ENCODE peak calls at places on chromosome 1, in eight cellular contexts. L is Karpas-422, U is mammary epithelial cell, B is PC-3, W is GM23248, R is kidney, D is mesendoderm, Z is NT2/D1. J is an unnamed sample.

GRCh38 chr1:54944610-54945392 is 35.6 kb upstream of the TMEM61 start:
- DNase-seq in L (peak; percentile 89), U (peak; percentile 60), B (peak; percentile 89), W (peak; percentile 88), R (no peak), D (peak; percentile 90), Z (peak; percentile 92), J (peak; percentile 77)

GRCh38 chr1:8422439-8423133 is 104.7 kb downstream of the SLC45A1 start:
- DNase-seq in L (peak; percentile 70), U (peak; percentile 25), B (peak; percentile 20), W (peak; percentile 63), R (no peak), D (no peak), Z (no peak), J (no peak)

GRCh38 chr1:51636765-51637522 is 20.1 kb downstream of the OSBPL9 start:
- DNase-seq in L (no peak), U (peak; percentile 96), B (peak; percentile 89), W (peak; percentile 90), R (no peak), D (no peak), Z (no peak), J (no peak)

GRCh38 chr1:53639251-53639721 is 99.7 kb downstream of the GLIS1 start:
- DNase-seq in L (no peak), U (peak; percentile 19), B (peak; percentile 79), W (peak; percentile 76), R (peak; percentile 73), D (no peak), Z (no peak), J (peak; percentile 58)

GRCh38 chr1:107362468-107362867 is 221.6 kb downstream of the NTNG1 start:
- DNase-seq in L (no peak), U (no peak), B (no peak), W (no peak), R (no peak), D (no peak), Z (no peak), J (peak; percentile 68)

GRCh38 chr1:115706774-115707425 is 61.6 kb downstream of the CASQ2 start:
- DNase-seq in L (peak; percentile 81), U (peak; percentile 30), B (peak; percentile 71), W (peak; percentile 61), R (no peak), D (peak; percentile 83), Z (peak; percentile 85), J (peak; percentile 8)

GRCh38 chr1:21754583-21754982 is 28.4 kb downstream of the USP48 start:
- DNase-seq in L (no peak), U (no peak), B (no peak), W (no peak), R (no peak), D (no peak), Z (no peak), J (no peak)

GRCh38 chr1:235843458-235843857 is 23.2 kb downstream of the LYST start:
- DNase-seq in L (peak; percentile 53), U (peak; percentile 41), B (peak; percentile 71), W (peak; percentile 70), R (no peak), D (peak; percentile 19), Z (no peak), J (peak; percentile 25)

GRCh38 chr1:84936116-84936810 is 43.3 kb upstream of the LPAR3 start:
- DNase-seq in L (peak; percentile 78), U (peak; percentile 54), B (peak; percentile 81), W (peak; percentile 73), R (no peak), D (peak; percentile 68), Z (peak; percentile 68), J (peak; percentile 33)

GRCh38 chr1:205666372-205667166 is 13.7 kb downstream of the SLC45A3 start:
- DNase-seq in L (no peak), U (no peak), B (no peak), W (no peak), R (no peak), D (no peak), Z (no peak), J (no peak)

GRCh38 chr1:34360574-34360973 is 183.9 kb downstream of the C1orf94 start:
- DNase-seq in L (no peak), U (no peak), B (no peak), W (no peak), R (no peak), D (no peak), Z (no peak), J (peak; percentile 11)

GRCh38 chr1:78370356-78370755 is 120.4 kb upstream of the PTGFR start:
- DNase-seq in L (no peak), U (peak; percentile 73), B (peak; percentile 43), W (peak; percentile 82), R (no peak), D (no peak), Z (no peak), J (peak; percentile 46)

DNA sequence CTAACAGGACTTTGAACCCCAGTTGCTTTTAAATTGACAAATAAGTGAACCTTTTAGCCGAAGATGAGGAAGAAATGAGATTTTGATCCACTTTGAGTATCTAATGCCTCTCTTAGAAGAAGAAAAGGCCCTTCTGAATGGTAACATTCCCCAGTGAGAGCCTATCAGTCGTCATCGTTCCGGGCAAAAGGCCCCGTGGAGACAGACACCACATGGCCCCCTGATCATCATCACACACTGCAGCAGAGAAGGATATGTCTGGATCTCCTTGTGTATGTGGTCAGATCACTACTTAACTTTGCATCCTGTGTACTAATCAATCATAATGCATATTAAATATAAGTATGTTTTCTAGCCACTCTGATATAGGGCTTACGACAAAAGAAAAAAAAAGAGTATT is 87.3 kb upstream of the SMYD2 start:
- DNase-seq in L (no peak), U (no peak), B (no peak), W (no peak), R (no peak), D (no peak), Z (no peak), J (no peak)
- H3K9ac ChIP-seq in L (no peak overlapping the region), U (no peak overlapping the region), B (no peak overlapping the region), W (no peak overlapping the region), R (no peak overlapping the region), D (no peak overlapping the region), Z (no peak overlapping the region), J (no peak overlapping the region)

DNA sequence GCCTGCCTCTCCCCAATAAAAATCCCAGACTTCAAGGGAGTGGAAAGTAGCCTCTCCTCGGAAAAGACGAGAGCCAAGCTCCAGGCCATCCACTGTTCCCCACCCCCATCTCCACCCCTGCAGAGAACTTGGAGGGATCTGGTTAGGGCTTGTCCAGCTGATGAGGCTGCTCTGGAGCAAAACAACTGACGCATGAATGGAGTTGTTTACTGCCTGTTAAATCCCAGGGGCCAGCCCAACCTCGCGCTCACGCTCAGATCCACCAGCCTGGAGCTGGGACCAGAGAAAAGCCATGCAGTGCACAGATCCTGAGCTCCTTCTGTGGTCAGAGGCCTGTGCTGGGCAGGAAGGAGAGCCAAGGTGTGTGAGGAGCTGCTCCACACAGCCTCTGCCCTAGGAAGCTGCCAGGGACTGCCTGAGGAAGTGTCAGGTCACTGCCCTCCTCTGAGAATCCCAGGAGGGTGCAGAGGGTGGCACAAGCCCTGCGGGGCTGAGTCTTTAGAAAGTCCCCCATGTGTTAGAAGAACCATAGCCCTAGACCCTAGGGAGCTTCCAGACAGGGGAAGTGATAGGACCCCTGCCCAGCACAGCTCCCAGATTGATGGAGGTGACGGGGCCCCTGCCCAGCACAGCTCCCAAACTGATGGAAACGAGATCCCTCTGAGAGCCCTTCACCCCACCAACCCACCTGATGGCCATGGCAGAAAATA is 109.0 kb upstream of the IPO9 start:
- DNase-seq in L (no peak), U (peak; percentile 71), B (no peak), W (peak; percentile 90), R (peak; percentile 86), D (peak; percentile 72), Z (no peak), J (no peak)
- H3K9ac ChIP-seq in L (no peak overlapping the region), U (no peak overlapping the region), B (no peak overlapping the region), W (peak overlapping the region; percentile 71), R (peak overlapping the region; percentile 7), D (no peak overlapping the region), Z (peak overlapping the region; percentile 27), J (no peak overlapping the region)

DNA sequence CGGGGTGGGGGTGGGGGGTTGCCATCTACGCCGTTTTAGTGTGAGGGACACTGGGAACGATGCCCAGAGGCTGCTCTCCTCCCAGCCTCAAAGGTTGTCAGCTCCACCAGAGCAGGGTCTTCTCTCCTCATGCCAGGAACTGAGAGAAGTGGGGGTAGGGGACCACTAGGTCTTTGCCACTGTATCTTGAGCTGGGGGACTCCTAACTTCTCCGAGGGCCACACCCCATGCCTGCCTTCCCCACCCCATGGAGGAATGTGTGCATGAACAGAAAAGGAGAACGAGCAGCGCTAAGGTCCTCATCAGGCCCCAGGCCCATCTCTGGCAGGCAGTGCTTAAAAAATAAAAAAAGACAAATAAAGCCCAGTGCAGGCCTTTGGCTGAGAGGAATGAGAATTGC is 1.4 kb upstream of the PBXIP1 start:
- DNase-seq in L (no peak), U (no peak), B (no peak), W (no peak), R (peak; percentile 41), D (no peak), Z (no peak), J (no peak)
- H3K9ac ChIP-seq in L (no peak overlapping the region), U (no peak overlapping the region), B (no peak overlapping the region), W (no peak overlapping the region), R (no peak overlapping the region), D (peak overlapping the region; percentile 85), Z (peak overlapping the region; percentile 53), J (no peak overlapping the region)

GRCh38 chr1:153532769-153533599 is 2.8 kb downstream of the S100A6 start:
- DNase-seq in L (peak; percentile 88), U (peak; percentile 76), B (peak; percentile 87), W (peak; percentile 93), R (peak; percentile 94), D (peak; percentile 94), Z (peak; percentile 92), J (peak; percentile 48)

GRCh38 chr1:153531638-153532037 is 4.2 kb downstream of the S100A6 start:
- DNase-seq in L (no peak), U (no peak), B (no peak), W (no peak), R (no peak), D (no peak), Z (no peak), J (no peak)

GRCh38 chr1:153534226-153534932 is 1.4 kb downstream of the S100A6 start:
- DNase-seq in L (no peak), U (no peak), B (peak; percentile 81), W (peak; percentile 81), R (no peak), D (no peak), Z (no peak), J (no peak)

GRCh38 chr1:153533689-153534201 is 2.0 kb downstream of the S100A6 start:
- DNase-seq in L (no peak), U (peak; percentile 94), B (peak; percentile 97), W (peak; percentile 93), R (peak; percentile 80), D (no peak), Z (no peak), J (no peak)

GRCh38 chr1:153532161-153532560 is 3.6 kb downstream of the S100A6 start:
- DNase-seq in L (no peak), U (no peak), B (no peak), W (no peak), R (no peak), D (no peak), Z (no peak), J (no peak)
- H3K9ac ChIP-seq in L (no peak overlapping the region), U (no peak overlapping the region), B (peak overlapping the region; percentile 95), W (peak overlapping the region; percentile 99), R (no peak overlapping the region), D (no peak overlapping the region), Z (no peak overlapping the region), J (no peak overlapping the region)

J was measured in MM.1S.